ENCODE peak calls at places on chromosomes 4 and X, in five cellular contexts. W is adipocyte, X is MV-4-11, K is lower lobe of right lung, N is germinal center. I is an unnamed sample.

GRCh38 chrX:31499120-31499519 is 427.3 kb upstream of the FTHL17 start:
- DNase-seq in W (peak), X (no peak), K (no peak), N (no peak), I (no peak)

GRCh38 chr4:98586634-98587354 is 71.6 kb downstream of the TSPAN5 start:
- DNase-seq in W (no peak), X (no peak), K (no peak), N (no peak), I (no peak)

GRCh38 chr4:26346203-26346620 is 25.4 kb downstream of the RBPJ start:
- DNase-seq in W (no peak), X (no peak), K (no peak), N (no peak), I (no peak)

GRCh38 chrX:30888526-30889146 is 418 bp downstream of the TAB3 start:
- DNase-seq in W (peak), X (no peak), K (no peak), N (no peak), I (peak)

GRCh38 chrX:38664285-38664684 is 102.9 kb downstream of the TSPAN7 start:
- DNase-seq in W (peak), X (no peak), K (no peak), N (no peak), I (no peak)

GRCh38 chr4:5465956-5466355 is 242.4 kb downstream of the EVC2 start:
- DNase-seq in W (no peak), X (no peak), K (no peak), N (no peak), I (no peak)

GRCh38 chr4:176300036-176300435 is 19.7 kb upstream of the SPCS3 start:
- DNase-seq in W (no peak), X (no peak), K (no peak), N (no peak), I (no peak)

GRCh38 chrX:41705680-41706374 is 17.1 kb downstream of the GPR34 start:
- DNase-seq in W (no peak), X (peak), K (no peak), N (peak), I (no peak)

GRCh38 chr4:113574636-113575103 is 186.9 kb downstream of the CAMK2D start:
- DNase-seq in W (peak), X (no peak), K (no peak), N (no peak), I (no peak)

GRCh38 chr4:102642571-102643298 is 118.0 kb downstream of the MANBA start:
- DNase-seq in W (peak), X (no peak), K (no peak), N (no peak), I (no peak)

I was measured in posterior vena cava.